ENCODE peak calls at places on chromosomes 1 and 21, in eight cellular contexts. A, Q, M, B, N, G, R and C are unnamed samples. For H3K9me3, the result is how much of the 10 kb centered on the place peaks cover.

GRCh38 chr1:230587056-230587455 is 55.2 kb upstream of the COG2 start:
- DNase-seq in B (no peak), M (no peak), N (no peak), Q (no peak), G (no peak), R (no peak), A (no peak), C (no peak)

GRCh38 chr1:154807048-154807591 is 63.0 kb downstream of the KCNN3 start:
- DNase-seq in Q (no peak), R (no peak), N (no peak), A (no peak), G (no peak), M (no peak), B (no peak), C (no peak)

GRCh38 chr1:247330548-247331171 is 1.0 kb downstream of the ZNF496 start:
- DNase-seq in B (no peak), M (no peak), G (no peak), A (no peak), R (no peak), Q (no peak), N (no peak), C (no peak)

GRCh38 chr1:40742363-40743061 is 41.1 kb upstream of the KCNQ4 start:
- DNase-seq in M (no peak), A (no peak), B (no peak), N (no peak), G (no peak), Q (no peak), R (no peak), C (no peak)

GRCh38 chr1:200179126-200179780 is 151.7 kb downstream of the NR5A2 start:
- DNase-seq in B (peak), Q (peak), N (no peak), M (no peak), A (no peak), G (peak), R (no peak), C (no peak)

GRCh38 chr1:221704291-221704690 is 37.6 kb downstream of the DUSP10 start:
- DNase-seq in G (no peak), M (no peak), A (no peak), N (no peak), B (peak), R (no peak), Q (no peak), C (no peak)

GRCh38 chr1:174877208-174877673 is 122.5 kb upstream of the CACYBP start:
- DNase-seq in A (no peak), R (no peak), Q (no peak), B (no peak), N (no peak), M (no peak), G (no peak), C (no peak)

GRCh38 chr1:16158993-16159831 is 3.3 kb upstream of the EPHA2 start:
- DNase-seq in R (no peak), N (no peak), Q (no peak), G (no peak), A (no peak), B (no peak), M (no peak), C (no peak)

GRCh38 chr1:37622131-37622530 is 12.6 kb downstream of the RSPO1 start:
- DNase-seq in M (no peak), B (no peak), N (no peak), Q (no peak), A (no peak), R (no peak), G (no peak), C (no peak)

GRCh38 chr1:172946814-172947507 is 103.8 kb downstream of the TNFSF18 start:
- DNase-seq in Q (no peak), B (no peak), N (no peak), R (no peak), G (peak), M (no peak), A (no peak), C (no peak)

GRCh38 chr1:186839077-186839400 is 10.3 kb downstream of the PLA2G4A start:
- DNase-seq in G (no peak), Q (no peak), M (no peak), N (no peak), R (no peak), B (no peak), A (no peak), C (no peak)

GRCh38 chr1:80801691-80802090 is 999.0 kb upstream of the ADGRL2 start:
- DNase-seq in M (no peak), A (no peak), B (peak), R (no peak), G (peak), N (no peak), Q (no peak), C (no peak)
- H3K9me3 ChIP-seq in M (under half), A (under half), B (under half), R (under half), G (under half), N (under half), Q (under half), C (under half)

DNA sequence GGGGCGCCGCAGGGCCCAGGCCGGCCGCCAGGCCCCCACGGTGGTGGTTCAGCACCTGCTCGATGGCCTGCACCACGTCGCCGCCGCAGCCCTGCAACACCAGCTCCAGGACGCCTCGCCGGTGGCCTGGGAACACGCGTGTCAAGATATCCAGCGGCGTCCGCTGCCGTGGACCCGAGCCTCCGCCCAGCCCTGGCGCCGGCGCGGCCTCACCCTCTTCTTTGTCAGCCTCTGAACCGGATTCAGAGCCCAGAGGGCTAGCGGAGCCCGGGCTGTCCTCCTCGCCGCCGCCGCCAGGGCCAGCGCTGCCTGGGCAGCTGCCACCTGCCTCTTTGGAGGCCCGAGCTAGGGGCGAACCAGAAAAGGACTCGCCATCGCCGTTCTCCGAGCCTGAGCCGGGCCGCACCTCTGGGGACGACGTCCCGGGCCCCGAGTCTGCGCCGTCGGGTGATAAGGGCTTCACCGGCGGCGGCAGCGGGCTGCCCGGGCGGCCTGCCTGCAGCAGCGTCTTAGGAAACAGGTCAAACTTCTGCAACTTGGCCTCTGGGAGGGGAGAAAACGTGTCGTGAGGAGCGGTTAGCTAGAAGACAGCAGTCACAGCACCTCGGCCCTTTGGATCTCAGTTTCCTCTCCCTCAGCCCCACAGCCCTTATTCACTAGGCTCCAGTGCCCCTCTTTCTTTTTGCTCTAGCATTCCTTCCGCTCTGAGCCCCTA is 3.9 kb downstream of the DMRTA2 start:
- DNase-seq in M (no peak), G (no peak), Q (no peak), N (peak), R (no peak), A (no peak), B (no peak), C (no peak)
- H3K9me3 ChIP-seq in M (under half), G (under half), Q (under half), N (under half), R (under half), A (under half), B (under half), C (under half)

GRCh38 chr1:227621211-227621610 is 57.9 kb downstream of the ZNF678 start:
- DNase-seq in A (no peak), M (no peak), G (no peak), Q (peak), N (no peak), B (no peak), R (no peak), C (no peak)
- H3K9me3 ChIP-seq in A (under half), M (under half), G (under half), Q (under half), N (half or more), B (under half), R (half or more), C (under half)

DNA sequence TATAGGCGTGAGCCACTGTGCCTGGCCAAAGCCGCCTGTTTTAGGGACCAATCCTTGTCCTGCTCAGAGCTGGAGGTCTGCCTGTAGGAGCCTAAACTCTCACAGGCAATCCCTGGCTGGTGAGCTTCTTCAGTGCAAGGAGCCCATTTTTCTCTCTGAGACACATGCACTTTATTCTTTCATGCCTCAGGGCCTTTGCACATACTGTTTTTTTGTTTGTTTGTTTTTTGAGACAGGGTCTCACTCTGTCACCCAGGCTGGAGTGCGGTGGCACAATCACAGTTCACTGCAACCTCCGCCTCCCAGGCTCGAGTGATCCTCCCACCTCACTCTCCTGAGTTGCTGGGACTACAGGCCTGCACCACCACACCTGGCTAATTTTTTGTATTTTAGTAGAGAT is 21.6 kb upstream of the PINK1 start:
- DNase-seq in B (no peak), A (no peak), Q (no peak), R (no peak), N (no peak), G (no peak), M (no peak), C (no peak)
- H3K9me3 ChIP-seq in B (under half), A (under half), Q (under half), R (under half), N (under half), G (under half), M (under half), C (under half)

GRCh38 chr1:152811050-152811449 is 721 bp upstream of the LCE1B start:
- DNase-seq in B (no peak), N (no peak), R (no peak), M (no peak), Q (no peak), G (no peak), A (no peak), C (no peak)
- H3K9me3 ChIP-seq in B (under half), N (under half), R (under half), M (under half), Q (under half), G (under half), A (under half), C (under half)

GRCh38 chr1:248697907-248698306 is 4.7 kb downstream of the OR14I1 start:
- DNase-seq in G (no peak), R (no peak), Q (no peak), N (no peak), B (no peak), A (no peak), M (no peak), C (no peak)
- H3K9me3 ChIP-seq in G (under half), R (under half), Q (under half), N (under half), B (under half), A (under half), M (under half), C (under half)

DNA sequence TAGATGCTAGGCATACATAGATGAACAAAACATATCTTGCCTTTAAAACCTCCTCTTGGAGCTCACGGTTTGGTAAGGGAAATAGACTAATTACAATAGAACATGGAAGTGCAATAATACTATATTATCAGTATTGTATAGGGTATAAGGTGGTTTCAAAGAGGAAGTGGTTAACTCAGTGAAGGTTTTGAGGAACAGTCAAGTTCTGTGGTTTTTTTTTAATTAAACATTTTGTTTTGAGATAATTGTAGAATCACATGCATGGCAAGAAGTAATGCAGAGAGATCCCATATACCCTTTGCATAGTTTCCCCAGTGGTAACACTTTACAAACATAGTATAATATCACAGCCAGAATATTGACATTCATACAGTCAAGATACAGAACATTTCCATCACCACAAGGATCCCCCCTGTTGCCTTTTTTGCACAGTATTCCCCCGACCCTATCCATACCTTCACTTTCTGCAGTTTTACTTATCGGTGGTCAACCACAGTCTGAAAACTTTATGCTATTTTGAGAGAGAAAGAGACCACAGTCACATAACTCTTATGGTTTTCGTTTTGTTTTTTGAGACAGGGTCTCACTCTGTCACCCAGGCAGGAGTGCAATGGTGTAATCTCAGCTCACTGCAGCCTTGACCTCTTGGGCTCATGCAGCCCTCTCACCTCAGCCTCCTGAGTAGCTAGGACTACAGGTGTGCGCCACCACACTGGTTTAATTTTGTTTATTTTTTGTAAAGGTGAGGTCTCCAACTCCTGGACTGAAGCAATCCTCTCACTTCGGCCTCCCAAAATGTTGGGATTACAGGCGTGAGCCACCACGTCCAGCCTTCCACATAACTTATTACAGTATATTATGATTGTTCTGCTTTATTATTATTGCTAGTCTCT is 60.5 kb upstream of the KIAA1614 start:
- DNase-seq in R (no peak), Q (no peak), M (no peak), G (no peak), A (no peak), B (no peak), N (no peak), C (no peak)
- H3K9me3 ChIP-seq in R (under half), Q (under half), M (under half), G (under half), A (under half), B (under half), N (under half), C (under half)

GRCh38 chr1:152411144-152411543 is 2.9 kb downstream of the CRNN start:
- DNase-seq in R (no peak), G (no peak), N (no peak), Q (no peak), A (no peak), M (no peak), B (no peak), C (no peak)

GRCh38 chr1:152411846-152412245 is 2.2 kb downstream of the CRNN start:
- DNase-seq in A (no peak), M (no peak), B (no peak), N (no peak), Q (no peak), G (no peak), R (no peak), C (no peak)

GRCh38 chr1:152413909-152414308 is at the start of gene CRNN:
- DNase-seq in Q (no peak), G (no peak), M (no peak), R (no peak), B (no peak), A (no peak), N (no peak), C (no peak)

GRCh38 chr1:152419917-152420316 is 5.9 kb upstream of the CRNN start:
- DNase-seq in B (no peak), R (no peak), A (no peak), N (no peak), M (no peak), G (no peak), Q (no peak), C (no peak)

GRCh38 chr1:152415454-152416227 is 1.6 kb upstream of the CRNN start:
- DNase-seq in R (no peak), M (no peak), N (no peak), G (no peak), B (no peak), Q (no peak), A (no peak), C (no peak)
- H3K9me3 ChIP-seq in R (under half), M (under half), N (under half), G (under half), B (under half), Q (under half), A (under half), C (under half)

DNA sequence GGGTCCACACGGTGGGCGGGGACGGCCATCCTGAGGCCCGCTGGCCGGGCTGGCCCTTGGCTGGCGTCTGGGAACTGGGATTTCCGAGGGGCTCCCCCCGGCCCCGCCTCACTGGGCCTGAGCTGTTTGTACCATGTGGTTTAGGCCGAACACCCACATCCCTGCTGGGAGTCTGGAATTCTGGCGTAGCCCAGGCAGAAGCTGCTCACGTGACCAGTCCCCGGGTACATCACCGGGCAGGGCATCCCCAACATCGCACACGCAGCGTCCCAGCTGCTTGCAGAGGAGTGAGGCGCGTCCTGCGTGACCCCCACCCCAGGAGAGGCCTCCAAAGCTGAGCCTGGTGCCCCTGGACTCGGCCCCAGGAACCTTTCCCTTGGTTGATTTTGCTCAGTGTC is 2.1 kb downstream of the KRTAP10-7 start:
- DNase-seq in Q (no peak), M (no peak), B (no peak), N (no peak), A (no peak), G (no peak), R (no peak), C (no peak)
- H3K9me3 ChIP-seq in Q (under half), M (under half), B (under half), N (under half), A (under half), G (under half), R (under half), C (under half)

DNA sequence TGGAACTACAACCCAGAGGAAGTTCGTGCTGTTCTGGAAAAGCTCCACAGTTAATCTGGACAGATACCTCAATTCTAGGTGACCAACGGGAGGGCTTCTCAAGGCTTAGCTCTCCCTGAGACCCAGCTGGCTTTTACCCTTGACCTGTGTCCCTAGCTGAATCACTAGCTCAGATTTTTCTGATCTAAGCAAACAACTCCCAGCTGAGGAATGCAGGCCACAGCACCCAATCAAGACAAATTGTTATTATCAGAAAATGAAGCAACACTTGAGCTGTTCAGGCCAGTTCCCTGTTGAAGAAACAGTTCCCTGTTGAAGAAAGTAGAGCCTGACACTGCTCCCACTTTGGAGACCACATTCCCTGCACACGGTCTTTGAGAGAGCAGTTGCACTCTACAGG is 16.0 kb downstream of the DIO1 start:
- DNase-seq in A (no peak), B (peak), N (no peak), M (peak), Q (no peak), G (peak), R (no peak), C (no peak)
- H3K9me3 ChIP-seq in A (under half), B (under half), N (under half), M (under half), Q (under half), G (under half), R (under half), C (under half)